ENCODE peak calls at places on chromosomes 2 and 18, in eight cellular contexts. N is Panc1, X is K562, V is A549, O is HepG2, Q is HCT116, M is SK-N-SH, I is GM12878. D is an unnamed sample. For H3K4me1, the result is how much of the 10 kb centered on the place peaks cover.

GRCh38 chr2:219031005-219031738 is 10.1 kb downstream of the CFAP65 start:
- DNase-seq in N (no peak), X (no peak), V (no peak), O (no peak), Q (no peak), M (no peak), I (no peak), D (no peak)

GRCh38 chr2:13558368-13558767 is 841.6 kb downstream of the TRIB2 start:
- DNase-seq in N (peak), X (no peak), V (peak), O (peak), Q (no peak), M (no peak), I (no peak), D (no peak)

GRCh38 chr18:5095239-5095638 is 101.8 kb downstream of the AKAIN1 start:
- DNase-seq in N (no peak), X (no peak), V (no peak), O (no peak), Q (no peak), M (no peak), I (no peak), D (no peak)

GRCh38 chr2:233021771-233022170 is 8.7 kb upstream of the NGEF start:
- DNase-seq in N (no peak), X (peak), V (no peak), O (no peak), Q (no peak), M (no peak), I (no peak), D (no peak)

GRCh38 chr2:19837235-19837766 is 64.5 kb downstream of the TTC32 start:
- DNase-seq in N (no peak), X (no peak), V (no peak), O (no peak), Q (no peak), M (no peak), I (no peak), D (no peak)

GRCh38 chr2:120538691-120539420 is 192.9 kb downstream of the INHBB start:
- DNase-seq in N (no peak), X (no peak), V (no peak), O (peak), Q (no peak), M (no peak), I (no peak), D (no peak)

GRCh38 chr2:177489719-177490301 is 97.2 kb downstream of the AGPS start:
- DNase-seq in N (no peak), X (peak), V (peak), O (peak), Q (peak), M (peak), I (no peak), D (peak)

GRCh38 chr2:88627055-88627855 is at the start of gene EIF2AK3:
- DNase-seq in N (peak), X (peak), V (peak), O (peak), Q (peak), M (peak), I (peak), D (peak)

GRCh38 chr2:6525371-6525770 is 340.3 kb downstream of the CMPK2 start:
- DNase-seq in N (no peak), X (no peak), V (no peak), O (no peak), Q (no peak), M (peak), I (no peak), D (no peak)

GRCh38 chr2:215653344-215654015 is 217.6 kb upstream of the FN1 start:
- DNase-seq in N (no peak), X (peak), V (no peak), O (no peak), Q (no peak), M (no peak), I (no peak), D (no peak)

DNA sequence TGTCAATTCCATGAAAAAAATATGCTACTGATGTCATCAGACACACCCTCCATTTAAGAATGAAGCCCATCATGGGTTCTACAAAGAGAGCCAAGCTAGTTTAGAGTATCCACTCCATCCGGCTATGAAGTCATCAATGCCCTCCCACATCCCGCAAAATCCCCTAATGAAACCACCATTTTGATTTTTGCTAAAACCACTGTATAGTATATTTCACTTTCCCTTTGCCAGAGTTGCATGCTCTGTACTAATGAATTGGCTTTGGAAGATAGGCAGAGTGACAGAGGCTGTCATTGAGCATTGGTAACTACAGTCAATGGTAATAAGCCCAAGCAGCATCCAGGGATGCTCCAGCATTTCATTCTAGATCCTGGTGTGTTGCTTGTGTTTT is 118.6 kb downstream of the ANKRD44 start:
- DNase-seq in N (no peak), X (no peak), V (no peak), O (no peak), Q (no peak), M (no peak), I (no peak), D (no peak)
- H3K4me1 ChIP-seq in N (under half), X (under half), V (under half), O (under half), Q (under half), M (under half), I (under half), D (under half)

DNA sequence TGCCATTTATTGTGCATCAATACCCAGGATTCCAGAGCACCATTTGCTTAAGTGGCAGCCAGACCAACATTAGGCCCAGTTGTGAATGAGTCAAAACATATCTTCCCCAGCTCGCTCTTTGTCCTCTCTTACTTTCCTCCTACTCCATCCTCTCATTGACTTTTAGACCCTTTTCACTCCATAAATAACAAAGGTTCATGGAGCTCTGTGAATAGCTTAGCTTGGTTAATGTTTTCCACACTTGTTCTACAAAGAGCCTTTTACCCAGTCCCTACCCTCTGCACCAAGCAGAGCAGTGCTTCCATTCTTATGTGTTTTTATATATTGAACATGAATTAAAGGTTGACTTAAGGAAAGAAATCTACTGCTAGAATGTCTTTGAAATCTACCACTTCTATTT is 625.8 kb upstream of the FANCL start:
- DNase-seq in N (no peak), X (no peak), V (no peak), O (no peak), Q (no peak), M (no peak), I (no peak), D (no peak)
- TF ChIP-seq REST in N (no peak), X (no peak), V (no peak), O (no peak), Q (no peak), M (no peak), I (no peak), D (no peak)

DNA sequence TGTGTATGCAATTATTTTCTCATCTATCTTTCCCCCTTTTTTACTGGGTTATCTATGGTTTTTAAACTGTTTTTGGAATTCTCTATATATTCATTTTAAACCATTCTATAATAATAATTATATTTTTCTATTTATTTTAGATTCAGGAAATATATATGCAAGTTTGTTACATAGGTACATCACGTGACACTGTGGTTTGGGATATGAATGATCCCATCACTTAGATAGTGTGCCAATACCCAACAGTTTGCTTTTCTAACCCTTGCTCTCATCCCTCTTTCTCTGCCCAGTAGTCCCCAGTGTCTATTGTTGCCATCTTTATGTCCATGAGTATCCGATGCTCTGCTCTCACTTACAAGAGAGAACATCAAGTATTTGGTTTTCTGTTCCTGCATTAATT is 65.8 kb upstream of the SPHKAP start:
- DNase-seq in N (no peak), X (no peak), V (no peak), O (no peak), Q (no peak), M (no peak), I (no peak), D (no peak)
- H3K27ac ChIP-seq in N (no peak), X (no peak), V (no peak), O (no peak), Q (no peak), M (no peak), I (no peak), D (no peak)

DNA sequence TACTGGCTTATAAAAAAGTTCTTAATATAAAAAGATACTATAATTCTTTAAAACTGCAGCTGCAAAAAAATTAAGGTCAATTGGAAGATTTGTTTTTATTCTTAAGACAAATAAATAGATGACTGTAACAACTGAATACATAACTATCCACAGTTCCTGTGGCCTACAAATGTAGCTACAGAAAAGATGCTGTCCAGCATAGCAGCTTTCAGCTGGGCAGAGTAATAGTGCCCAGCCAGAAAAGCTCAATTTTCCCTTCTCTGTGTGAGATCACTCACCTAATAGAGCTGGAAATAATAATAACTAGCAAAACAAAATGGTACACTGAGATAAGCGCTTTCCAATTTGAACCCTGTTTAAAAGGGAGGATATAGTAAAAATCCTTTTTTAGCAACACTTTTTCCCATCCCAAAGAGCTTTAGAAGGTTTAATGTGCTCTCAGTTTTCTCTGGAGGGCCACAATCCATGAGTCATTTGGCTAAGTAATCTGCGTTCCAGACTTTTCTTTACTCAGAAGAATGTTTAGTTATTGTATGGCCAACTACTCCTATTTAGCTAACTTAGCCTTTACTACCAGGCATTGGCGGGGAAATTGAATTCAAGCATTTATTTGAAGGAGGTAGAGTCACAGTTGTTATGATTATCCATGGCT is 158.1 kb upstream of the SLC39A10 start:
- DNase-seq in N (no peak), X (no peak), V (no peak), O (no peak), Q (no peak), M (no peak), I (no peak), D (no peak)
- H3K4me1 ChIP-seq in N (under half), X (under half), V (under half), O (under half), Q (under half), M (under half), I (under half), D (under half)

GRCh38 chr2:240383099-240383758 is 52.2 kb upstream of the GPC1 start:
- DNase-seq in N (no peak), X (no peak), V (no peak), O (no peak), Q (no peak), M (no peak), I (no peak), D (no peak)

GRCh38 chr2:240386321-240386720 is 49.1 kb upstream of the GPC1 start:
- DNase-seq in N (no peak), X (no peak), V (no peak), O (no peak), Q (no peak), M (no peak), I (no peak), D (no peak)

GRCh38 chr2:240383871-240384700 is 51.4 kb upstream of the GPC1 start:
- DNase-seq in N (no peak), X (no peak), V (no peak), O (no peak), Q (no peak), M (no peak), I (no peak), D (no peak)

GRCh38 chr2:240387325-240387668 is 48.2 kb upstream of the GPC1 start:
- DNase-seq in N (no peak), X (no peak), V (no peak), O (no peak), Q (no peak), M (no peak), I (no peak), D (no peak)

DNA sequence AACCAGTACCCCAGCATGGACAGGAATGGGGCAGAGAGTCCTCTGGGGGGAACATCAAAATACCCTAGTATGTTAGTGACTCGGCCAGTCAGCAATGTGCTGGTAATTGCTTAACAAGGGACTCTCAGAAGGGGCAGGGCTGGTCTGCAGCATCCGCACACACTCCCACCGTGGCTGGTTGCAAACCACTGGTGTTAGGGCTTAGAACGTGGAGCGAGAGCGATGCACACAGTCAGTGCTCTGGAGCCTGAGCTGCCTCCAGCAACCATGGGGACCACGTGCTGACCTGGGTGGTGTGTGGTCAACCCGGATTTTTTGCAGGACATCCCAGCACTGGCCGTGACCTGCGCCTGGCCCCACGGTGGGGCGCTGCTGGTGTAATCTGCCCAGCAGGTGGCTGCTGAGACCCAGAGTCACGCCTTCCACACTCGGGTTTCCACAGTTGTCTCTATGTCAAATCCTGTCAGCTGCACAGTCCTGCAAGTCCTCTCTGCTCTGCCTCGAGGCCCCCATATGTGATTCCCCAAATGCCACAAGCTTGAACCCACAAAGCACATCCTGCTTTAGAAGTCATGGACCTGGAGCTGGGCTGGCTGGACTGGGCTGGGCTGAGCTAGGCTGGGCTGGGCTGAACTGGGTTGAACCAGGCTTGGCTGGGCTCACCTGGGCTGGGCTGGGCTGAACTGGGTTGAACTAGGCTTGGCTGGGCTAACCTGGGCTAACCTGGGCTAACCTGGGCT is 50.6 kb upstream of the GPC1 start:
- DNase-seq in N (no peak), X (no peak), V (peak), O (no peak), Q (no peak), M (no peak), I (no peak), D (no peak)
- TF ChIP-seq REST in N (no peak), X (no peak), V (no peak), O (no peak), Q (no peak), M (no peak), I (no peak), D (no peak)

DNA sequence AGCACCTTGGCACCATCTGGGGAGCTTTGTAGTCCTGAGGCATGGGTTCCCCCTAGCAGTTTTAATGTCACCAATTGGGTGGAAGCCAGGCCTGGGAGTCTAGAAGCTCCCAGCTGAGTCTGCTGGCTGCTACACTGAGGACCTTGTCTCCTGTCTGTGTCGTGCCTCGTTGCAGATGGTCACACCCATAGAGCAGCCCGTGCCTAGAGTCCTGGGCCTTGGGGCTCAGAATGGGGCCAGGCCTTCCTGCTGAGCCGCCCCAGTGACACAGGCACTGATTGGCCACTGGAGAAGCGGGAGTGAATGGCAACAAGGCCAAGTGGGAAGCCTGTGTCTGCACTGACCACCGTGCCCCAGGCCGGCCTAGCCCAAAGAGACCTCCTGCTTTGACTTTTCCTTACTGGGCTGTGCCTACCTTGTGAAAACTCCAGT is 113.2 kb downstream of the SH3RF3 start:
- DNase-seq in N (no peak), X (no peak), V (no peak), O (no peak), Q (no peak), M (no peak), I (no peak), D (no peak)
- H3K27ac ChIP-seq in N (no peak), X (no peak), V (no peak), O (no peak), Q (no peak), M (peak), I (no peak), D (no peak)

GRCh38 chr2:43303120-43303519 is 76.7 kb upstream of the ZFP36L2 start:
- DNase-seq in N (no peak), X (no peak), V (no peak), O (no peak), Q (no peak), M (no peak), I (no peak), D (no peak)

GRCh38 chr2:43300222-43300621 is 73.8 kb upstream of the ZFP36L2 start:
- DNase-seq in N (no peak), X (no peak), V (no peak), O (no peak), Q (no peak), M (no peak), I (no peak), D (no peak)

GRCh38 chr2:43303889-43304288 is 77.5 kb upstream of the ZFP36L2 start:
- DNase-seq in N (no peak), X (no peak), V (no peak), O (no peak), Q (no peak), M (no peak), I (no peak), D (no peak)

GRCh38 chr2:43300781-43301586 is 74.6 kb upstream of the ZFP36L2 start:
- DNase-seq in N (no peak), X (no peak), V (no peak), O (peak), Q (no peak), M (no peak), I (no peak), D (no peak)

DNA sequence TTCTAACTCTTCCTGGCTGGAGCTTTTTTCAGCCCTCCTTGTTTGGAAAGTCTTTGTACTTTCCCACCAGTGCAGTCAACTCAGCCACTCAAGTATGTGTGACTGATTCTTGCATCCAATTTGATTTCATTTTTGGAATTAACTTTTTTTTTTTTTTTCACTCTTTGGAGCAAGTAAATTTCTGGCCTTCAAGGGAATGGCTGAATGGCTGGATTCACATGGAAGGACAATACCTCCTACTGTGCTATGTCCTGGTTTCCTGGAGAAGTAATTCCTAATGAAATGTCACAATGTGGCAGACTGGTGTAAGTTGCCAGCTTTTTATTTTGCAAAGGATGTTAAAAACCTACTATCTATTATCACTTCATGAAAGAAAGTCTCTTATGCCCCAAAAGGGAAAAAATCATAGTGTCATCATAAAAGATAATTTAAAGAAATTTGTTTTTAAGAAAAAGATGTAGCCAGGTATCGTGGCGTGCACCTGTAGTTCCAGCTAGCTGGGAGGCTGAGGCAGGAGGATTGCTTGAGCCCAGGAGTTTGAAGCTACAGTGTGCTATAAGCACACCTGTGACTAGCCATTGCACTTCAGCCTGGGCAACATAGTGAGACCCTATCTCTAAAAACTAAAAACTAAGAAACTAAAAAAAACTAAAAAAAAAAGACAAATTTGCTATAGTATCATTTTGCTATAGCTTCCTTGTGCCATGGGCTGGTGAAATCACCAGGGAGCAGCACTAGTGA is 76.1 kb upstream of the ZFP36L2 start:
- DNase-seq in N (no peak), X (no peak), V (no peak), O (no peak), Q (no peak), M (no peak), I (no peak), D (no peak)
- H3K4me1 ChIP-seq in N (under half), X (under half), V (under half), O (half or more), Q (under half), M (under half), I (under half), D (under half)

GRCh38 chr18:32057624-32058165 is 34.0 kb upstream of the RNF138 start:
- DNase-seq in N (no peak), X (peak), V (no peak), O (no peak), Q (no peak), M (no peak), I (no peak), D (peak)

GRCh38 chr18:32060026-32060425 is 31.6 kb upstream of the RNF138 start:
- DNase-seq in N (no peak), X (no peak), V (no peak), O (no peak), Q (no peak), M (no peak), I (no peak), D (no peak)

DNA sequence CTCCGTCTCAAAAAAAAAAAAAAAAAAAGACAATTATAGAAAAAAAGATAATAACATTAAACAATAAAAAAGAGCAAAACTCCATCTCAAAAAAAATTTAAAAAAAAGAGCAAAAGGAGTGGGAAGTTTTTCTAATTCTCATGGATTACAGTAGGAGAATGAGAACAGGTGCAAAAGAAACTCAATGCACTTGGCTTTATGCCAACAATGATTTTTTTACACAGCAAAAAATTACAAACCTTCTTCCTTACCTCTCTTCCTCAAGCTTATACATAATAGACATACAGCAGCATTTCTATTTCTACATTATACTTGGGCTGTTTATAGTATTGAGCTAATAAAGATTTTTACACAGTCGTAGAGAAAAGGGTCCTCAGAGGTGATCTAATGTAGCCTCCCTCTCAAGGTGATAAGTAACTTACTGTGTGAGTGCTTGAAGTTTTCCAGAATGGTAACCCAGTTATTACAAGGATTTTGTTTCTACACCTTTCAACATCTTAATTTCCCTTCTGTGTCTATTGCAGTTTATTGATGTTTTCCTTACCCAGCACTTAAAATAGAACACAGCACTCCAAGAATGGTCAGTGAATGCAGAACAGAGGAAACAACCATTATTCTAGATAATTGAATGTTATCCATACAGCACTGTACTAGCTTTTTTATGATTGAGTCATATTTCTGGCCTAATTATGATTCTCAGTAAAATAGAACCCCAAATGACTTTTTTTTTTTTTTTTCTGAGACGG is 34.9 kb upstream of the RNF138 start:
- DNase-seq in N (no peak), X (no peak), V (no peak), O (no peak), Q (no peak), M (no peak), I (no peak), D (no peak)
- TF ChIP-seq REST in N (no peak), X (no peak), V (no peak), O (no peak), Q (no peak), M (no peak), I (no peak), D (no peak)

D was measured in GM23338.